ENCODE peak calls at places on chromosomes 7 and 10, in four cellular contexts. W is T-cell, V is tibial artery, H is astrocyte of the spinal cord. C is an unnamed sample.

GRCh38 chr7:34011017-34011680 is 105.8 kb downstream of the BMPER start:
- DNase-seq in W (no peak), V (no peak), H (no peak), C (no peak)

GRCh38 chr7:1916621-1916970 is 246.5 kb downstream of the ELFN1 start:
- DNase-seq in W (no peak), V (no peak), H (no peak), C (no peak)

GRCh38 chr7:98399903-98400537 is 870 bp downstream of the BAIAP2L1 start:
- DNase-seq in W (no peak), V (no peak), H (peak), C (no peak)

GRCh38 chr7:73433924-73434700 is 534 bp downstream of the FZD9 start:
- DNase-seq in W (no peak), V (no peak), H (no peak), C (no peak)

GRCh38 chr7:140017543-140017942 is 45.2 kb downstream of the PARP12 start:
- DNase-seq in W (no peak), V (no peak), H (no peak), C (no peak)

GRCh38 chr10:78045237-78045636 is 11.6 kb downstream of the RPS24 start:
- DNase-seq in W (no peak), V (no peak), H (no peak), C (no peak)

GRCh38 chr7:66626236-66626957 is 2.3 kb upstream of the KCTD7 start:
- DNase-seq in W (no peak), V (no peak), H (no peak), C (no peak)

GRCh38 chr7:158531661-158532060 is 56.0 kb downstream of the PTPRN2 start:
- DNase-seq in W (no peak), V (no peak), H (no peak), C (no peak)

GRCh38 chr7:94449151-94449725 is 54.5 kb downstream of the COL1A2 start:
- DNase-seq in W (no peak), V (no peak), H (peak), C (peak)

GRCh38 chr10:102409604-102410426 is 8.8 kb downstream of the PSD start:
- DNase-seq in W (no peak), V (no peak), H (no peak), C (no peak)

GRCh38 chr10:27833792-27834191 is 88.2 kb upstream of the MKX start:
- DNase-seq in W (no peak), V (no peak), H (no peak), C (no peak)

GRCh38 chr7:46945328-46945727 is 636.6 kb downstream of the TNS3 start:
- DNase-seq in W (no peak), V (no peak), H (no peak), C (no peak)

GRCh38 chr10:86333813-86334514 is 32.6 kb downstream of the GRID1 start:
- DNase-seq in W (no peak), V (no peak), H (no peak), C (no peak)

GRCh38 chr7:90250601-90251303 is 5.8 kb downstream of the CFAP69 start:
- DNase-seq in W (no peak), V (no peak), H (peak), C (no peak)

GRCh38 chr7:122975341-122975740 is 20.2 kb downstream of the TAS2R16 start:
- DNase-seq in W (no peak), V (no peak), H (peak), C (no peak)

GRCh38 chr7:69399038-69399800 is 199.1 kb upstream of the AUTS2 start:
- DNase-seq in W (no peak), V (no peak), H (peak), C (no peak)

GRCh38 chr10:601356-601963 is 88.0 kb downstream of the DIP2C start:
- DNase-seq in W (no peak), V (peak), H (no peak), C (no peak)

GRCh38 chr10:97321807-97322195 is 2.7 kb downstream of the FRAT1 start:
- DNase-seq in W (no peak), V (no peak), H (no peak), C (no peak)

GRCh38 chr7:91264924-91265681 is 870 bp downstream of the FZD1 start:
- DNase-seq in W (no peak), V (peak), H (peak), C (peak)

GRCh38 chr7:66768865-66769832 is 28.6 kb downstream of the RABGEF1 start:
- DNase-seq in W (no peak), V (no peak), H (no peak), C (no peak)

GRCh38 chr10:98055875-98056516 is 25.6 kb upstream of the CRTAC1 start:
- DNase-seq in W (no peak), V (no peak), H (peak), C (no peak)

GRCh38 chr7:17535776-17536175 is 237.3 kb downstream of the AHR start:
- DNase-seq in W (no peak), V (no peak), H (no peak), C (no peak)

GRCh38 chr7:141231018-141231792 is 157.3 kb downstream of the TMEM178B start:
- DNase-seq in W (no peak), V (no peak), H (peak), C (no peak)

GRCh38 chr7:88396295-88396947 is 89.7 kb upstream of the STEAP4 start:
- DNase-seq in W (no peak), V (no peak), H (no peak), C (no peak)

C was measured in T-helper 1 cell.